ENCODE peak calls at places on chromosomes 1 and 21, in ten cellular contexts. R is HL-60; L is stimulated activated CD4-positive, alpha-beta T cell treated with anti-CD3 and anti-CD28 coated beads, Interleukin-12 subunit alpha, Interleukin-12 subunit beta, amount 100 ng/mL, for 48 hours; M is stimulated activated CD8-positive, alpha-beta memory T cell treated with anti-CD3 and anti-CD28 coated beads, Interleukin-12 subunit alpha, Interleukin-12 subunit beta, amount 100 ng/mL, for 1 hour; Q is neuronal stem cell; J is DND-41; X is Panc1; N is NCI-H524 treated with DMSO at 0.1 percent for 48 hours; S is NCI-H510A; B is mammary epithelial cell. U is an unnamed sample.
A peak's percentile ranks its signal among the peaks of the same experiment; 100 is the strongest.

GRCh38 chr1:84956655-84957054 is 40.3 kb downstream of the MCOLN2 start:
- DNase-seq in J (no peak), X (no peak), R (no peak), M (no peak), B (no peak), N (no peak), Q (no peak), S (no peak), L (no peak), U (no peak)

GRCh38 chr1:3345792-3346191 is 108.7 kb upstream of the ARHGEF16 start:
- DNase-seq in J (no peak), L (no peak), R (no peak), Q (no peak), B (no peak), X (no peak), S (no peak), N (no peak), M (no peak), U (no peak)

GRCh38 chr1:972726-973458 is 6.6 kb downstream of the PLEKHN1 start:
- DNase-seq in N (no peak), X (no peak), R (no peak), S (no peak), M (no peak), Q (no peak), L (no peak), J (no peak), B (no peak), U (no peak)

GRCh38 chr1:27522860-27523665 is 33.1 kb upstream of the WASF2 start:
- DNase-seq in R (no peak), N (no peak), J (no peak), X (no peak), M (no peak), Q (no peak), S (peak; percentile 55), L (no peak), B (no peak), U (no peak)

GRCh38 chr1:63411081-63411480 is 43.7 kb downstream of the ALG6 start:
- DNase-seq in B (no peak), J (no peak), X (no peak), Q (no peak), S (no peak), L (no peak), R (no peak), N (no peak), M (no peak), U (peak; percentile 2)

GRCh38 chr1:12436817-12437599 is 181.0 kb downstream of the DHRS3 start:
- DNase-seq in R (no peak), Q (no peak), X (no peak), S (no peak), B (peak; percentile 95), M (no peak), N (no peak), J (no peak), L (no peak), U (no peak)

GRCh38 chr1:153598309-153599172 is 14.4 kb downstream of the S100A16 start:
- DNase-seq in N (peak; percentile 55), B (peak; percentile 29), M (no peak), R (peak; percentile 47), L (no peak), S (peak; percentile 44), J (peak; percentile 40), Q (no peak), X (no peak), U (peak; percentile 54)

GRCh38 chr21:18356801-18357200 is 46.8 kb downstream of the TMPRSS15 start:
- DNase-seq in R (no peak), J (no peak), M (no peak), N (no peak), B (no peak), S (no peak), Q (no peak), L (no peak), X (no peak), U (no peak)

GRCh38 chr1:23791434-23792047 is 596 bp downstream of the LYPLA2 start:
- DNase-seq in N (no peak), X (no peak), S (no peak), J (no peak), M (no peak), B (peak; percentile 56), Q (no peak), R (no peak), L (no peak), U (no peak)

GRCh38 chr1:205670611-205671430 is 9.5 kb downstream of the SLC45A3 start:
- DNase-seq in N (peak; percentile 47), R (no peak), J (no peak), Q (peak; percentile 83), X (no peak), M (no peak), L (no peak), S (no peak), B (no peak), U (no peak)

GRCh38 chr1:70286453-70286852 is 65.3 kb downstream of the SRSF11 start:
- DNase-seq in X (no peak), N (no peak), M (no peak), J (no peak), Q (no peak), B (no peak), S (no peak), L (no peak), R (no peak), U (no peak)

GRCh38 chr1:6523566-6523965 is 30.7 kb downstream of the NOL9 start:
- DNase-seq in N (peak; percentile 9), L (no peak), X (no peak), Q (no peak), S (no peak), R (no peak), M (no peak), B (peak; percentile 36), J (no peak), U (no peak)

GRCh38 chr1:6464514-6464836 is 1.5 kb downstream of the TNFRSF25 start:
- DNase-seq in M (no peak), X (no peak), N (no peak), B (no peak), L (no peak), R (no peak), S (peak; percentile 75), Q (no peak), J (no peak), U (no peak)

GRCh38 chr1:202351725-202352124 is 3.2 kb downstream of the PPP1R12B start:
- DNase-seq in J (no peak), Q (no peak), M (no peak), L (no peak), B (no peak), S (no peak), N (peak; percentile 22), R (no peak), X (no peak), U (no peak)

GRCh38 chr1:48246727-48247126 is 24.2 kb downstream of the SLC5A9 start:
- DNase-seq in M (no peak), Q (no peak), R (no peak), N (no peak), B (no peak), S (no peak), X (no peak), L (no peak), J (no peak), U (no peak)

GRCh38 chr1:222547944-222548671 is at the start of gene HHIPL2:
- DNase-seq in B (no peak), S (no peak), M (no peak), L (no peak), J (no peak), Q (no peak), N (no peak), X (no peak), R (no peak), U (no peak)

GRCh38 chr1:231927431-231927830 is 300.8 kb downstream of the DISC1 start:
- DNase-seq in N (no peak), S (no peak), M (no peak), R (no peak), L (no peak), X (no peak), Q (no peak), J (no peak), B (no peak), U (no peak)

GRCh38 chr1:210342986-210343780 is 14.5 kb downstream of the HHAT start:
- DNase-seq in X (no peak), N (no peak), J (peak; percentile 64), B (no peak), L (no peak), R (no peak), M (no peak), Q (no peak), S (no peak), U (no peak)

GRCh38 chr1:171998711-171999110 is 157.4 kb downstream of the DNM3 start:
- DNase-seq in N (no peak), X (no peak), Q (no peak), J (no peak), B (peak; percentile 65), R (no peak), L (no peak), M (no peak), S (no peak), U (no peak)

GRCh38 chr1:152444045-152444444 is 30.0 kb upstream of the CRNN start:
- DNase-seq in R (no peak), J (no peak), N (no peak), M (no peak), S (no peak), Q (no peak), X (no peak), B (no peak), L (no peak), U (no peak)

GRCh38 chr1:239868117-239868516 is 223.6 kb upstream of the FMN2 start:
- DNase-seq in L (no peak), J (no peak), X (no peak), M (no peak), B (no peak), R (no peak), S (no peak), N (no peak), Q (no peak), U (no peak)

GRCh38 chr1:1116701-1117468 is 996 bp upstream of the C1orf159 start:
- DNase-seq in R (no peak), L (no peak), N (no peak), B (peak; percentile 14), Q (peak; percentile 26), S (no peak), J (no peak), M (no peak), X (no peak), U (no peak)

GRCh38 chr1:112954945-112955677 is 885 bp downstream of the SLC16A1 start:
- DNase-seq in S (peak; percentile 28), X (no peak), M (peak; percentile 20), N (peak; percentile 37), L (peak; percentile 40), R (no peak), J (peak; percentile 77), B (peak; percentile 71), Q (peak; percentile 61), U (no peak)

GRCh38 chr1:22918644-22919043 is 54.0 kb downstream of the LACTBL1 start:
- DNase-seq in N (peak; percentile 76), L (no peak), M (no peak), Q (no peak), S (no peak), R (no peak), X (no peak), J (no peak), B (no peak), U (no peak)

GRCh38 chr21:43624343-43624742 is 34.9 kb downstream of the HSF2BP start:
- DNase-seq in R (no peak), Q (no peak), S (no peak), M (no peak), B (no peak), X (no peak), L (no peak), J (no peak), N (no peak), U (no peak)

GRCh38 chr21:38310619-38311018 is 53.8 kb downstream of the KCNJ15 start:
- DNase-seq in R (peak; percentile 82), L (no peak), J (no peak), Q (no peak), M (no peak), B (peak; percentile 68), N (no peak), S (peak; percentile 70), X (no peak), U (peak; percentile 77)

GRCh38 chr1:202031796-202032195 is 21.4 kb downstream of the ELF3 start:
- DNase-seq in X (no peak), Q (no peak), S (no peak), M (no peak), N (no peak), B (no peak), R (no peak), L (no peak), J (no peak), U (no peak)

GRCh38 chr1:55337801-55338447 is 122.8 kb upstream of the USP24 start:
- DNase-seq in L (no peak), M (no peak), J (no peak), Q (peak; percentile 18), X (no peak), S (no peak), N (peak; percentile 60), R (no peak), B (peak; percentile 54), U (no peak)